ENCODE peak calls at places on chromosomes 5 and 9, in ten cellular contexts. One of them, this sample, is unnamed. For H3K9me3, the result is how much of the 10 kb centered on the place peaks cover.

GRCh38 chr5:146079695-146080361 is 25.5 kb downstream of the PLAC8L1 start:
- DNase-seq in heart right ventricle: no peak
- DNase-seq in astrocyte: peak
- DNase-seq in left ventricle myocardium inferior: no peak
- DNase-seq in A549: no peak
- DNase-seq in CD4-positive, alpha-beta T cell: no peak
- DNase-seq in SJCRH30: no peak
- DNase-seq in CD8-positive, alpha-beta T cell: no peak
- DNase-seq in hepatocyte: no peak
- DNase-seq in H9: no peak
- DNase-seq in this sample: no peak

GRCh38 chr9:14030350-14030823 is 283.6 kb downstream of the NFIB start:
- DNase-seq in CD8-positive, alpha-beta T cell: no peak
- DNase-seq in A549: peak
- DNase-seq in astrocyte: peak
- DNase-seq in hepatocyte: peak
- DNase-seq in H9: no peak
- DNase-seq in left ventricle myocardium inferior: no peak
- DNase-seq in CD4-positive, alpha-beta T cell: no peak
- DNase-seq in SJCRH30: peak
- DNase-seq in heart right ventricle: no peak
- DNase-seq in this sample: no peak

GRCh38 chr9:130150779-130151381 is 21.3 kb upstream of the NCS1 start:
- DNase-seq in A549: peak
- DNase-seq in heart right ventricle: no peak
- DNase-seq in CD8-positive, alpha-beta T cell: no peak
- DNase-seq in H9: no peak
- DNase-seq in SJCRH30: no peak
- DNase-seq in hepatocyte: no peak
- DNase-seq in astrocyte: peak
- DNase-seq in CD4-positive, alpha-beta T cell: no peak
- DNase-seq in left ventricle myocardium inferior: no peak
- DNase-seq in this sample: no peak

GRCh38 chr5:94577466-94578245 is 40.7 kb downstream of the KIAA0825 start:
- DNase-seq in hepatocyte: no peak
- DNase-seq in CD4-positive, alpha-beta T cell: no peak
- DNase-seq in left ventricle myocardium inferior: no peak
- DNase-seq in heart right ventricle: no peak
- DNase-seq in A549: no peak
- DNase-seq in CD8-positive, alpha-beta T cell: no peak
- DNase-seq in SJCRH30: no peak
- DNase-seq in H9: no peak
- DNase-seq in astrocyte: peak
- DNase-seq in this sample: no peak

GRCh38 chr5:134491841-134492442 is 33.5 kb upstream of the JADE2 start:
- DNase-seq in left ventricle myocardium inferior: no peak
- DNase-seq in hepatocyte: no peak
- DNase-seq in H9: no peak
- DNase-seq in CD8-positive, alpha-beta T cell: no peak
- DNase-seq in SJCRH30: no peak
- DNase-seq in CD4-positive, alpha-beta T cell: no peak
- DNase-seq in A549: no peak
- DNase-seq in heart right ventricle: no peak
- DNase-seq in astrocyte: no peak
- DNase-seq in this sample: no peak

GRCh38 chr9:137136261-137136925 is 2.6 kb upstream of the GRIN1 start:
- DNase-seq in left ventricle myocardium inferior: no peak
- DNase-seq in H9: peak
- DNase-seq in heart right ventricle: no peak
- DNase-seq in hepatocyte: no peak
- DNase-seq in astrocyte: no peak
- DNase-seq in CD4-positive, alpha-beta T cell: no peak
- DNase-seq in CD8-positive, alpha-beta T cell: no peak
- DNase-seq in A549: no peak
- DNase-seq in SJCRH30: peak
- DNase-seq in this sample: no peak

GRCh38 chr5:36908544-36909260 is 32.1 kb downstream of the NIPBL start:
- DNase-seq in astrocyte: no peak
- DNase-seq in heart right ventricle: no peak
- DNase-seq in CD4-positive, alpha-beta T cell: no peak
- DNase-seq in SJCRH30: no peak
- DNase-seq in CD8-positive, alpha-beta T cell: no peak
- DNase-seq in H9: no peak
- DNase-seq in left ventricle myocardium inferior: no peak
- DNase-seq in hepatocyte: no peak
- DNase-seq in A549: no peak
- DNase-seq in this sample: no peak

GRCh38 chr5:114101153-114101552 is 260.7 kb upstream of the KCNN2 start:
- DNase-seq in A549: peak
- DNase-seq in hepatocyte: peak
- DNase-seq in CD8-positive, alpha-beta T cell: no peak
- DNase-seq in left ventricle myocardium inferior: no peak
- DNase-seq in H9: no peak
- DNase-seq in astrocyte: peak
- DNase-seq in SJCRH30: peak
- DNase-seq in CD4-positive, alpha-beta T cell: no peak
- DNase-seq in heart right ventricle: peak
- DNase-seq in this sample: no peak

GRCh38 chr9:93059097-93059959 is 827 bp downstream of the SUSD3 start:
- DNase-seq in CD4-positive, alpha-beta T cell: no peak
- DNase-seq in heart right ventricle: no peak
- DNase-seq in H9: no peak
- DNase-seq in A549: no peak
- DNase-seq in left ventricle myocardium inferior: no peak
- DNase-seq in astrocyte: no peak
- DNase-seq in SJCRH30: no peak
- DNase-seq in CD8-positive, alpha-beta T cell: no peak
- DNase-seq in hepatocyte: no peak
- DNase-seq in this sample: no peak

GRCh38 chr5:2903451-2904395 is 152.2 kb upstream of the IRX2 start:
- DNase-seq in CD8-positive, alpha-beta T cell: no peak
- DNase-seq in CD4-positive, alpha-beta T cell: no peak
- DNase-seq in H9: peak
- DNase-seq in SJCRH30: no peak
- DNase-seq in astrocyte: no peak
- DNase-seq in A549: no peak
- DNase-seq in hepatocyte: no peak
- DNase-seq in left ventricle myocardium inferior: no peak
- DNase-seq in heart right ventricle: no peak
- DNase-seq in this sample: peak
- H3K9me3 ChIP-seq in CD8-positive, alpha-beta T cell: under half
- H3K9me3 ChIP-seq in CD4-positive, alpha-beta T cell: under half
- H3K9me3 ChIP-seq in H9: under half
- H3K9me3 ChIP-seq in SJCRH30: under half
- H3K9me3 ChIP-seq in astrocyte: under half
- H3K9me3 ChIP-seq in A549: under half
- H3K9me3 ChIP-seq in hepatocyte: under half
- H3K9me3 ChIP-seq in left ventricle myocardium inferior: under half
- H3K9me3 ChIP-seq in heart right ventricle: under half
- H3K9me3 ChIP-seq in this sample: under half

GRCh38 chr5:178941361-178941760 is 363 bp downstream of the ZNF454 start:
- DNase-seq in CD4-positive, alpha-beta T cell: no peak
- DNase-seq in CD8-positive, alpha-beta T cell: no peak
- DNase-seq in heart right ventricle: peak
- DNase-seq in H9: no peak
- DNase-seq in SJCRH30: no peak
- DNase-seq in astrocyte: peak
- DNase-seq in left ventricle myocardium inferior: peak
- DNase-seq in A549: no peak
- DNase-seq in hepatocyte: no peak
- DNase-seq in this sample: no peak

DNA sequence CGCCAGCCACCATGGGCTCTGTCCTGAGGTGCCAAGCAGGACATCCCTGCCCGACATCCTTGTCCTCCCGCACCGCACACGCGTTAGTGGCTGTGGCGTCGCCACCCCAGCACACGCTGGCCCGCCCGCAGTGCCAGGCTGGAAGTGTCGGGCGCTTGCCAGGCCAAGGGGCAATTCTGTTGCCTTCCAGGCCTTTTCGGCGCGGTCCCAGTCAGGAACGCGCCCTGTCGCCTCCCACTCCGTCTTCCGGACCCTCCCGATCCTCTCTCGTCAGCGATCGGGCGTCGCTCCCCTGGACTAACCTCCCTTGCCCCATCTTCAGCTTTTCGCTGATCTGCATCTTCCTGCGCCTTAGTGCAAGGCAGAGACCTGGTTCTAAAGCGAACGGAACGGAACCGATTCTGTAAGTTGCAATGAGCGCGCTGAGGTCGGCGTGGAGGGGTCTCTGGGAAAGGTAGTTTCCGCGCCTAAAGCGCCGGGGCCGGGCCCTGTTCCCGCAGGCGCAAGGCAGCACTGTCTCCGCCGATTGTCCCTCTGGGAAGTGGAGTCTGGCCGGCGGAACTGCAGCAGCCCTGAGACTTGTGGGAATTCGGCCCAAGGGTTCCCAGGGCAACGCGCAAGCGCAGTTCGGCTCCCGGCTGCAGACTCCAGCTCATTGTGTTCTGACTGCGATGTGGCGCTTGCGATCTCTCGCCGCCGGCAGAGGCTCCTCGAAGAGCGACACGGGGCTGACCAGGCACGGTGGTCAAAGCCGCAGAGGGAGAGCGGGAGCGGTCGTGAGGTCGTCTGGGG is at the start of gene ZNF454:
- DNase-seq in CD4-positive, alpha-beta T cell: no peak
- DNase-seq in A549: no peak
- DNase-seq in CD8-positive, alpha-beta T cell: no peak
- DNase-seq in heart right ventricle: peak
- DNase-seq in left ventricle myocardium inferior: peak
- DNase-seq in SJCRH30: no peak
- DNase-seq in hepatocyte: no peak
- DNase-seq in astrocyte: peak
- DNase-seq in H9: no peak
- DNase-seq in this sample: peak
- H3K9me3 ChIP-seq in CD4-positive, alpha-beta T cell: half or more
- H3K9me3 ChIP-seq in A549: under half
- H3K9me3 ChIP-seq in CD8-positive, alpha-beta T cell: under half
- H3K9me3 ChIP-seq in heart right ventricle: under half
- H3K9me3 ChIP-seq in left ventricle myocardium inferior: half or more
- H3K9me3 ChIP-seq in SJCRH30: under half
- H3K9me3 ChIP-seq in hepatocyte: under half
- H3K9me3 ChIP-seq in astrocyte: half or more
- H3K9me3 ChIP-seq in H9: half or more
- H3K9me3 ChIP-seq in this sample: half or more

GRCh38 chr5:172845190-172845975 is 11.3 kb downstream of the ERGIC1 start:
- DNase-seq in CD4-positive, alpha-beta T cell: no peak
- DNase-seq in astrocyte: no peak
- DNase-seq in A549: no peak
- DNase-seq in left ventricle myocardium inferior: no peak
- DNase-seq in heart right ventricle: no peak
- DNase-seq in hepatocyte: no peak
- DNase-seq in H9: no peak
- DNase-seq in CD8-positive, alpha-beta T cell: no peak
- DNase-seq in SJCRH30: no peak
- DNase-seq in this sample: no peak
- H3K9me3 ChIP-seq in CD4-positive, alpha-beta T cell: under half
- H3K9me3 ChIP-seq in astrocyte: under half
- H3K9me3 ChIP-seq in A549: under half
- H3K9me3 ChIP-seq in left ventricle myocardium inferior: under half
- H3K9me3 ChIP-seq in heart right ventricle: under half
- H3K9me3 ChIP-seq in hepatocyte: under half
- H3K9me3 ChIP-seq in H9: under half
- H3K9me3 ChIP-seq in CD8-positive, alpha-beta T cell: under half
- H3K9me3 ChIP-seq in SJCRH30: under half
- H3K9me3 ChIP-seq in this sample: under half

GRCh38 chr5:58481066-58481676 is 10.1 kb upstream of the GAPT start:
- DNase-seq in CD8-positive, alpha-beta T cell: no peak
- DNase-seq in hepatocyte: no peak
- DNase-seq in left ventricle myocardium inferior: no peak
- DNase-seq in heart right ventricle: no peak
- DNase-seq in SJCRH30: no peak
- DNase-seq in A549: no peak
- DNase-seq in CD4-positive, alpha-beta T cell: no peak
- DNase-seq in H9: no peak
- DNase-seq in astrocyte: no peak
- DNase-seq in this sample: no peak

GRCh38 chr5:58477760-58478159 is 13.5 kb upstream of the GAPT start:
- DNase-seq in hepatocyte: no peak
- DNase-seq in heart right ventricle: no peak
- DNase-seq in CD4-positive, alpha-beta T cell: no peak
- DNase-seq in CD8-positive, alpha-beta T cell: no peak
- DNase-seq in SJCRH30: no peak
- DNase-seq in astrocyte: no peak
- DNase-seq in A549: no peak
- DNase-seq in H9: no peak
- DNase-seq in left ventricle myocardium inferior: no peak
- DNase-seq in this sample: no peak

GRCh38 chr5:58482536-58482935 is 8.7 kb upstream of the GAPT start:
- DNase-seq in hepatocyte: no peak
- DNase-seq in astrocyte: no peak
- DNase-seq in A549: no peak
- DNase-seq in left ventricle myocardium inferior: no peak
- DNase-seq in CD8-positive, alpha-beta T cell: no peak
- DNase-seq in H9: no peak
- DNase-seq in heart right ventricle: no peak
- DNase-seq in CD4-positive, alpha-beta T cell: no peak
- DNase-seq in SJCRH30: no peak
- DNase-seq in this sample: no peak

GRCh38 chr5:58484505-58484904 is 6.7 kb upstream of the GAPT start:
- DNase-seq in H9: no peak
- DNase-seq in astrocyte: no peak
- DNase-seq in hepatocyte: no peak
- DNase-seq in CD4-positive, alpha-beta T cell: no peak
- DNase-seq in CD8-positive, alpha-beta T cell: no peak
- DNase-seq in left ventricle myocardium inferior: no peak
- DNase-seq in SJCRH30: no peak
- DNase-seq in heart right ventricle: no peak
- DNase-seq in A549: no peak
- DNase-seq in this sample: no peak

GRCh38 chr5:58481828-58482227 is 9.4 kb upstream of the GAPT start:
- DNase-seq in astrocyte: no peak
- DNase-seq in heart right ventricle: no peak
- DNase-seq in CD8-positive, alpha-beta T cell: no peak
- DNase-seq in A549: no peak
- DNase-seq in SJCRH30: no peak
- DNase-seq in CD4-positive, alpha-beta T cell: no peak
- DNase-seq in left ventricle myocardium inferior: no peak
- DNase-seq in hepatocyte: no peak
- DNase-seq in H9: no peak
- DNase-seq in this sample: no peak
- H3K9me3 ChIP-seq in astrocyte: under half
- H3K9me3 ChIP-seq in heart right ventricle: under half
- H3K9me3 ChIP-seq in CD8-positive, alpha-beta T cell: under half
- H3K9me3 ChIP-seq in A549: under half
- H3K9me3 ChIP-seq in SJCRH30: under half
- H3K9me3 ChIP-seq in CD4-positive, alpha-beta T cell: under half
- H3K9me3 ChIP-seq in left ventricle myocardium inferior: under half
- H3K9me3 ChIP-seq in hepatocyte: under half
- H3K9me3 ChIP-seq in H9: under half
- H3K9me3 ChIP-seq in this sample: under half

GRCh38 chr5:141366016-141366896 is 2.3 kb downstream of the PCDHGA5 start:
- DNase-seq in heart right ventricle: no peak
- DNase-seq in H9: no peak
- DNase-seq in A549: no peak
- DNase-seq in CD8-positive, alpha-beta T cell: no peak
- DNase-seq in left ventricle myocardium inferior: no peak
- DNase-seq in CD4-positive, alpha-beta T cell: no peak
- DNase-seq in hepatocyte: no peak
- DNase-seq in SJCRH30: no peak
- DNase-seq in astrocyte: no peak
- DNase-seq in this sample: no peak
- H3K9me3 ChIP-seq in heart right ventricle: under half
- H3K9me3 ChIP-seq in H9: under half
- H3K9me3 ChIP-seq in A549: under half
- H3K9me3 ChIP-seq in CD8-positive, alpha-beta T cell: under half
- H3K9me3 ChIP-seq in left ventricle myocardium inferior: half or more
- H3K9me3 ChIP-seq in CD4-positive, alpha-beta T cell: under half
- H3K9me3 ChIP-seq in hepatocyte: under half
- H3K9me3 ChIP-seq in SJCRH30: under half
- H3K9me3 ChIP-seq in astrocyte: half or more
- H3K9me3 ChIP-seq in this sample: under half